ENCODE peak calls at places on chromosomes 3 and 15, in seven cellular contexts. U is COR-L47; X is effector memory CD8-positive, alpha-beta T cell; I is activated CD4-positive, alpha-beta T cell treated with anti-CD3 and anti-CD28 coated beads, Interleukin-2, amount 10 ng/mL, durations not matched to agents 24 days and 14 days; S is NCI-H748 treated with DMSO at 0.1 percent for 48 hours; A is neuronal stem cell; M is nephron progenitor cell. N is an unnamed sample.

GRCh38 chr3:100062665-100063064 is 51.6 kb downstream of the FILIP1L start:
- DNase-seq in A (no peak), S (no peak), I (peak), U (no peak), X (no peak), M (no peak), N (no peak)

GRCh38 chr3:163929253-163929652 is 1149.0 kb downstream of the SI start:
- DNase-seq in I (no peak), U (no peak), A (no peak), M (no peak), X (no peak), S (no peak), N (no peak)

GRCh38 chr15:85751731-85752421 is 42.8 kb downstream of the KLHL25 start:
- DNase-seq in A (peak), I (no peak), U (no peak), M (no peak), X (no peak), S (no peak), N (no peak)

GRCh38 chr3:115111632-115112031 is 35.5 kb downstream of the ZBTB20 start:
- DNase-seq in X (no peak), U (no peak), M (no peak), I (no peak), A (no peak), S (no peak), N (no peak)

GRCh38 chr3:43872301-43872700 is 181.6 kb downstream of the ABHD5 start:
- DNase-seq in X (no peak), S (no peak), U (no peak), M (no peak), A (no peak), I (no peak), N (no peak)

GRCh38 chr3:12773724-12774105 is 14.7 kb upstream of the TMEM40 start:
- DNase-seq in A (no peak), S (no peak), U (no peak), M (no peak), X (no peak), I (no peak), N (no peak)

GRCh38 chr15:51298656-51299055 is 39.7 kb downstream of the CYP19A1 start:
- DNase-seq in I (no peak), M (no peak), A (no peak), S (no peak), X (no peak), U (no peak), N (no peak)

GRCh38 chr15:67050062-67050461 is 15.3 kb upstream of the SMAD3 start:
- DNase-seq in X (no peak), A (no peak), M (no peak), S (no peak), I (no peak), U (no peak), N (no peak)

GRCh38 chr3:34947849-34948248 is 691.5 kb upstream of the ARPP21 start:
- DNase-seq in U (no peak), X (no peak), I (no peak), A (peak), M (no peak), S (no peak), N (peak)

GRCh38 chr15:63408514-63408913 is 26.9 kb upstream of the CA12 start:
- DNase-seq in S (no peak), X (no peak), M (no peak), I (no peak), U (no peak), A (no peak), N (no peak)

GRCh38 chr3:126441256-126441880 is 34.3 kb downstream of the ZXDC start:
- DNase-seq in X (no peak), M (no peak), S (no peak), I (no peak), A (no peak), U (no peak), N (no peak)

GRCh38 chr15:81043568-81044301 is 43.0 kb downstream of the TLNRD1 start:
- DNase-seq in A (no peak), U (no peak), X (no peak), M (no peak), I (no peak), S (no peak), N (no peak)

GRCh38 chr15:62545392-62546227 is 380.5 kb upstream of the C2CD4B start:
- DNase-seq in I (no peak), A (no peak), S (no peak), U (no peak), X (no peak), M (no peak), N (peak)

GRCh38 chr3:169660709-169661566 is 2.6 kb downstream of the MECOM start:
- DNase-seq in M (no peak), S (no peak), X (no peak), U (no peak), A (peak), I (peak), N (no peak)

GRCh38 chr3:183178833-183179549 is 16.5 kb upstream of the LAMP3 start:
- DNase-seq in I (peak), M (peak), A (peak), S (no peak), X (no peak), U (no peak), N (no peak)

GRCh38 chr3:13256845-13257244 is 163.3 kb downstream of the NUP210 start:
- DNase-seq in A (no peak), X (no peak), I (no peak), U (no peak), S (no peak), M (no peak), N (no peak)

GRCh38 chr3:146184616-146185015 is 23.6 kb upstream of the PLOD2 start:
- DNase-seq in X (no peak), I (no peak), S (no peak), A (no peak), M (no peak), U (no peak), N (no peak)